ENCODE peak calls at places on chromosome 3, in six cellular contexts. W, E, K, C, M and S are unnamed samples.

GRCh38 chr3:9251055-9251786 is 1.8 kb upstream of the SRGAP3 start:
- DNase-seq in W (no peak), E (no peak), K (no peak), C (peak; percentile 22), M (no peak), S (no peak)

GRCh38 chr3:120182613-120183524 is 88.6 kb upstream of the GSK3B start:
- DNase-seq in W (no peak), E (peak; percentile 62), K (no peak), C (no peak), M (no peak), S (peak; percentile 50)

GRCh38 chr3:182382112-182382857 is 411.0 kb upstream of the ATP11B start:
- DNase-seq in W (no peak), E (no peak), K (no peak), C (no peak), M (no peak), S (no peak)

GRCh38 chr3:56547486-56547885 is 9.5 kb upstream of the CCDC66 start:
- DNase-seq in W (no peak), E (no peak), K (no peak), C (no peak), M (no peak), S (no peak)

GRCh38 chr3:42149537-42150426 is 58.6 kb downstream of the TRAK1 start:
- DNase-seq in W (no peak), E (no peak), K (no peak), C (no peak), M (no peak), S (no peak)

GRCh38 chr3:127445581-127446368 is 144.8 kb downstream of the TPRA1 start:
- DNase-seq in W (no peak), E (no peak), K (no peak), C (peak; percentile 21), M (no peak), S (no peak)

GRCh38 chr3:171251842-171252241 is 208.4 kb downstream of the TNIK start:
- DNase-seq in W (no peak), E (no peak), K (no peak), C (no peak), M (no peak), S (no peak)

GRCh38 chr3:28317438-28318022 is 31.0 kb upstream of the ZCWPW2 start:
- DNase-seq in W (peak; percentile 9), E (peak; percentile 38), K (no peak), C (no peak), M (no peak), S (peak; percentile 46)

GRCh38 chr3:108099679-108100428 is 9.0 kb upstream of the CD47 start:
- DNase-seq in W (no peak), E (peak; percentile 6), K (no peak), C (no peak), M (no peak), S (peak; percentile 26)

DNA sequence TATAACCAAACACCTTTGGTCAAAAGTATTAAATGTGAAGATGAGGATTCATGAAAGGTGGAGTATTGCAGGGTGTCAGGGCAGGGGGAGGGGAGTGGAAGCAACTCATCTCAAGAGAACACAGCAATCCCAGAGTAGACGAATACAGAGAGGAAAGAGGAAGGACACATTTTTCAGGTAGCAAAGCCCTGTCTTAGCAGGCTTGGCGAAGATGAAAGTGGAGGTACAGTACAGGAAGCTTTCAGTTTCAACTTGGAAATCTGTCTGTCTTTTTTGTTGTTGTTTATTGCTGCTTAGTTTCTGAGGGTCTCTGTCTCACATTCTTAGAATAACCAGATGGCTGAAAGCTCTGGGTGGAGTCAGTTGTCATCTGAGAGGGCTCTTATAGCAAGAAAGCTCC is 80.8 kb upstream of the GPR149 start:
- DNase-seq in W (no peak), E (no peak), K (no peak), C (no peak), M (no peak), S (no peak)
- H4K8ac ChIP-seq in W (no peak overlapping the region), E (no peak overlapping the region), K (no peak overlapping the region), C (no peak overlapping the region), M (no peak overlapping the region), S (no peak overlapping the region)

DNA sequence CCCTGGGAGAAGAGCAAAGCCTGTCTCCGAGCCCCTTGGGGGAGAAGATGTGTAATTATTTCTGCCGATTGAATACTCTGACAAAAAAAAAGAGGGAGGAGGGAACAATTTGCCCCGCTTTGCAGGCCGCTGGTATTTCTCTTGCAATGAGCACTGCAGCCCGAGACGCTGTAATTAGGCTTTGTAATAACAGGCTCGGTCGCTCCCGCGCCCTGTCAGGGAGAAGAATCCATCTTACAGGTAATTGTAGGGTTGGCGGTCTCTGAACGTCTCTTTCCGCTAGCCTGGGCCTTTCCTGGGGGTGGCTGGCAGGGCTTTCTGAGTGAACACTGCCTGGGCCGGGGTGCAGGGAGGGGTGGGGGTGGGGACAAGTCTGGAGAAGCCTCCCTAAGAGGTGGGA is 131.4 kb downstream of the WNT7A start:
- DNase-seq in W (no peak), E (no peak), K (no peak), C (no peak), M (peak; percentile 57), S (no peak)
- H2AFZ ChIP-seq in W (no peak overlapping the region), E (no peak overlapping the region), K (no peak overlapping the region), C (no peak overlapping the region), M (no peak overlapping the region), S (no peak overlapping the region)

GRCh38 chr3:194494951-194495374 is 8.2 kb upstream of the ATP13A3 start:
- DNase-seq in W (no peak), E (no peak), K (no peak), C (no peak), M (no peak), S (peak; percentile 81)

GRCh38 chr3:194500198-194500597 is 13.4 kb upstream of the ATP13A3 start:
- DNase-seq in W (no peak), E (no peak), K (no peak), C (no peak), M (no peak), S (no peak)

GRCh38 chr3:194503101-194503531 is 16.3 kb upstream of the ATP13A3 start:
- DNase-seq in W (no peak), E (peak; percentile 87), K (no peak), C (no peak), M (no peak), S (no peak)

GRCh38 chr3:194496217-194496881 is 9.5 kb upstream of the ATP13A3 start:
- DNase-seq in W (no peak), E (no peak), K (no peak), C (no peak), M (no peak), S (no peak)

DNA sequence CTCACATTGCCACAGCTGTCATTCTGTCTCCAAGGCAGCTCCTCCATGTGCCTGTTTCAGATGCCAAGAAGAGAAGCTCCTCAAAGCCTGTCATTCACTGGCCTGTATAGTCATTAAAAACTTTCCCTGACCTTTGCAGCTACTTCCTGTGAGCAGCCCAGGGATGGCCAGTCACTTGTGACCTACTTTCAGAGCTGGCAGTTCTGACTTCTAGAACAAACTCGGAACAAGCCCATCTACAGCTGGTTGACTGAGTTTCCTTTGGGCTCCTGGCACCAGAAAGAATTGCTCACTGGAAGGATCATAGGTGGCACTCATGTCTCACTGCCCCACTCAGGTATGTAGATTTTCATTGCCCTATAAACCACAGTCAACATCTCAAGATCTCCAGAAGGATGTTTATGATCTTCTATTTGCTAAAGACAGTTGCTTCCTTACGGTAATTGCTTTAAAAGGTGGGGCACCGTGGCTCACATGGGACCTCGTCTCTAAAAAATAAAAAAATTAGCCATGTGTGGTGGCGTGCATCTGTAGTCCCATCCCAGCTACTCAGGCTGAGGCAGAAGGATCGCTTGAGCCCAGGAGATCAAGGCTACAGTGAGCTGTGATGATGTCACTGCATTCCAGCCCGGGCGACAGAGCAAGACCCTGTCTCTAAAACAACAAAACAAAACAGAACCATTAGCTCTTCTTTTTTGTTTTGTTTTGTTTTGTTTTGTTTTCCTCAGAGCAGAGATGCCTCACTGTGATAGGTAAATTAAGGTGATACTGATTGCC is 11.2 kb upstream of the ATP13A3 start:
- DNase-seq in W (no peak), E (no peak), K (no peak), C (peak; percentile 46), M (peak; percentile 71), S (no peak)
- H4K8ac ChIP-seq in W (no peak overlapping the region), E (no peak overlapping the region), K (no peak overlapping the region), C (no peak overlapping the region), M (no peak overlapping the region), S (no peak overlapping the region)

GRCh38 chr3:13301295-13301987 is 118.7 kb downstream of the NUP210 start:
- DNase-seq in W (no peak), E (peak; percentile 68), K (peak; percentile 74), C (peak; percentile 95), M (peak; percentile 91), S (peak; percentile 75)

GRCh38 chr3:13300546-13301294 is 119.4 kb downstream of the NUP210 start:
- DNase-seq in W (no peak), E (no peak), K (no peak), C (no peak), M (peak; percentile 79), S (no peak)

GRCh38 chr3:13307041-13307440 is 113.1 kb downstream of the NUP210 start:
- DNase-seq in W (no peak), E (no peak), K (no peak), C (no peak), M (no peak), S (no peak)

GRCh38 chr3:13305623-13306022 is 114.5 kb downstream of the NUP210 start:
- DNase-seq in W (no peak), E (no peak), K (no peak), C (no peak), M (no peak), S (no peak)

GRCh38 chr3:13303410-13303809 is 116.7 kb downstream of the NUP210 start:
- DNase-seq in W (no peak), E (no peak), K (no peak), C (no peak), M (peak; percentile 95), S (no peak)
- H2AFZ ChIP-seq in W (no peak overlapping the region), E (peak overlapping the region; percentile 63), K (no peak overlapping the region), C (no peak overlapping the region), M (no peak overlapping the region), S (no peak overlapping the region)

DNA sequence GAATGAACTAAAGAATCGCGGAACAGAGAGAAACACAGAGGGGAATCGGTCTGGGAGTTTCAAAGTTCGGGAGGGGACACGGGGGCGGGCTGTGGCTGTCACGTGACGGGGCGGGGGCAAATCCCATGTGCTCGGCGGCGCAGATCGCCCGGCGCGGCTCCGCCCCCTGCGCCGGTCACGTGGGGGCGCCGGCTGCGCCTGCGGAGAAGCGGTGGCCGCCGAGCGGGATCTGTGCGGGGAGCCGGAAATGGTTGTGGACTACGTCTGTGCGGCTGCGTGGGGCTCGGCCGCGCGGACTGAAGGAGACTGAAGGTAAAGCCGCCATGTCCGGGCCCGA is at the start of gene EIF4G1:
- DNase-seq in W (peak; percentile 87), E (peak; percentile 94), K (peak; percentile 77), C (peak; percentile 94), M (peak; percentile 93), S (peak; percentile 91)
- H4K8ac ChIP-seq in W (no peak within 1 kb of the TSS), E (peak within 1 kb of the TSS; percentile 88), K (peak within 1 kb of the TSS; percentile 96), C (no peak within 1 kb of the TSS), M (peak within 1 kb of the TSS; percentile 94), S (peak within 1 kb of the TSS; percentile 88)